ENCODE peak calls at places on chromosomes 13 and 19, in four cellular contexts. H is stimulated activated naive CD8-positive, alpha-beta T cell treated with anti-CD3 and anti-CD28 coated beads, Interleukin-15, amount 100 ng/mL, for 72 hours; Q is stimulated activated CD8-positive, alpha-beta memory T cell treated with anti-CD3 and anti-CD28 coated beads, Interleukin-15, amount 100 ng/mL, for 24 hours; S is body of pancreas. R is an unnamed sample.

GRCh38 chr13:74062933-74063332 is 71.3 kb downstream of the KLF12 start:
- DNase-seq in H (no peak), Q (no peak), S (peak; percentile 13), R (no peak)

GRCh38 chr19:17555929-17556813 is 722 bp downstream of the COLGALT1 start:
- DNase-seq in H (no peak), Q (peak; percentile 32), S (peak; percentile 65), R (no peak)

GRCh38 chr13:21735621-21736401 is 64.9 kb downstream of the FGF9 start:
- DNase-seq in H (no peak), Q (no peak), S (no peak), R (no peak)

GRCh38 chr13:77492982-77493381 is 42.5 kb upstream of the SCEL start:
- DNase-seq in H (no peak), Q (no peak), S (no peak), R (no peak)

GRCh38 chr13:51502206-51502651 is 49.4 kb upstream of the INTS6 start:
- DNase-seq in H (peak; percentile 59), Q (no peak), S (no peak), R (no peak)

GRCh38 chr13:33367186-33367895 is 81.8 kb upstream of the STARD13 start:
- DNase-seq in H (no peak), Q (no peak), S (no peak), R (no peak)

GRCh38 chr13:112052213-112052612 is 14.7 kb upstream of the SOX1 start:
- DNase-seq in H (no peak), Q (no peak), S (no peak), R (no peak)

GRCh38 chr13:99908129-99908805 is 63.3 kb downstream of the ZIC5 start:
- DNase-seq in H (no peak), Q (no peak), S (peak; percentile 82), R (no peak)

GRCh38 chr19:46932346-46932745 is 71.5 kb downstream of the ARHGAP35 start:
- DNase-seq in H (no peak), Q (no peak), S (no peak), R (no peak)

GRCh38 chr13:23979361-23980159 is 82.3 kb upstream of the C1QTNF9B start:
- DNase-seq in H (peak; percentile 34), Q (no peak), S (peak; percentile 74), R (no peak)

GRCh38 chr19:41705393-41706174 is 2.8 kb upstream of the CEACAM5 start:
- DNase-seq in H (peak; percentile 22), Q (no peak), S (peak; percentile 42), R (no peak)

GRCh38 chr13:26308836-26309235 is 54.9 kb downstream of the CDK8 start:
- DNase-seq in H (no peak), Q (no peak), S (no peak), R (no peak)

GRCh38 chr19:44278181-44278690 is 18.6 kb downstream of the ZNF233 start:
- DNase-seq in H (no peak), Q (no peak), S (no peak), R (no peak)

GRCh38 chr19:46391296-46392251 is 21.8 kb downstream of the CCDC8 start:
- DNase-seq in H (no peak), Q (no peak), S (no peak), R (no peak)

GRCh38 chr13:83515267-83515666 is 367.0 kb downstream of the SLITRK1 start:
- DNase-seq in H (no peak), Q (no peak), S (no peak), R (no peak)

GRCh38 chr19:18776736-18777135 is 14.4 kb downstream of the COMP start:
- DNase-seq in H (no peak), Q (no peak), S (no peak), R (no peak)

GRCh38 chr19:40623403-40624239 is 22.5 kb downstream of the LTBP4 start:
- DNase-seq in H (no peak), Q (no peak), S (peak; percentile 30), R (peak; percentile 84)

GRCh38 chr19:52391135-52391534 is 6.5 kb upstream of the ZNF528 start:
- DNase-seq in H (no peak), Q (no peak), S (no peak), R (no peak)

GRCh38 chr13:100508996-100509395 is 79.6 kb downstream of the GGACT start:
- DNase-seq in H (no peak), Q (no peak), S (no peak), R (no peak)

GRCh38 chr13:23608704-23609413 is 38.6 kb downstream of the TNFRSF19 start:
- DNase-seq in H (no peak), Q (no peak), S (peak; percentile 35), R (no peak)

R was measured in NCI-H1048.